ENCODE peak calls at places on chromosomes 6 and 20, in five cellular contexts. U is K562, M is psoas muscle, H is heart right ventricle, G is HepG2. N is an unnamed sample.

GRCh38 chr20:10077081-10077471 is 42.3 kb downstream of the ANKEF1 start:
- DNase-seq in U (peak), M (no peak), H (no peak), G (no peak), N (no peak)

GRCh38 chr20:48928832-48929725 is 7.6 kb downstream of the ARFGEF2 start:
- DNase-seq in U (no peak), M (no peak), H (no peak), G (no peak), N (peak)

GRCh38 chr6:29631209-29631810 is 1.7 kb downstream of the GABBR1 start:
- DNase-seq in U (peak), M (no peak), H (no peak), G (no peak), N (peak)

GRCh38 chr20:53738945-53739798 is 145.5 kb upstream of the ZNF217 start:
- DNase-seq in U (peak), M (no peak), H (no peak), G (no peak), N (no peak)

GRCh38 chr20:44204156-44204831 is 6.3 kb downstream of the OSER1 start:
- DNase-seq in U (peak), M (no peak), H (no peak), G (no peak), N (no peak)

GRCh38 chr6:170087946-170088348 is 202.9 kb downstream of the DLL1 start:
- DNase-seq in U (no peak), M (no peak), H (no peak), G (no peak), N (no peak)

GRCh38 chr6:135128268-135128914 is 52.7 kb upstream of the MYB start:
- DNase-seq in U (no peak), M (no peak), H (no peak), G (no peak), N (no peak)

GRCh38 chr6:123393333-123393732 is 243.4 kb downstream of the TRDN start:
- DNase-seq in U (peak), M (no peak), H (no peak), G (peak), N (peak)

GRCh38 chr6:156780962-156781705 is 4.0 kb downstream of the ARID1B start:
- DNase-seq in U (no peak), M (no peak), H (no peak), G (no peak), N (no peak)

GRCh38 chr20:62737971-62738881 is 29.6 kb downstream of the NTSR1 start:
- DNase-seq in U (no peak), M (no peak), H (no peak), G (no peak), N (no peak)

GRCh38 chr20:62740286-62741141 is 31.9 kb downstream of the NTSR1 start:
- DNase-seq in U (peak), M (no peak), H (peak), G (peak), N (no peak)

GRCh38 chr20:62739067-62739466 is 30.4 kb downstream of the NTSR1 start:
- DNase-seq in U (no peak), M (no peak), H (no peak), G (no peak), N (no peak)

GRCh38 chr20:62741191-62741676 is 32.6 kb downstream of the NTSR1 start:
- DNase-seq in U (no peak), M (no peak), H (peak), G (no peak), N (peak)

DNA sequence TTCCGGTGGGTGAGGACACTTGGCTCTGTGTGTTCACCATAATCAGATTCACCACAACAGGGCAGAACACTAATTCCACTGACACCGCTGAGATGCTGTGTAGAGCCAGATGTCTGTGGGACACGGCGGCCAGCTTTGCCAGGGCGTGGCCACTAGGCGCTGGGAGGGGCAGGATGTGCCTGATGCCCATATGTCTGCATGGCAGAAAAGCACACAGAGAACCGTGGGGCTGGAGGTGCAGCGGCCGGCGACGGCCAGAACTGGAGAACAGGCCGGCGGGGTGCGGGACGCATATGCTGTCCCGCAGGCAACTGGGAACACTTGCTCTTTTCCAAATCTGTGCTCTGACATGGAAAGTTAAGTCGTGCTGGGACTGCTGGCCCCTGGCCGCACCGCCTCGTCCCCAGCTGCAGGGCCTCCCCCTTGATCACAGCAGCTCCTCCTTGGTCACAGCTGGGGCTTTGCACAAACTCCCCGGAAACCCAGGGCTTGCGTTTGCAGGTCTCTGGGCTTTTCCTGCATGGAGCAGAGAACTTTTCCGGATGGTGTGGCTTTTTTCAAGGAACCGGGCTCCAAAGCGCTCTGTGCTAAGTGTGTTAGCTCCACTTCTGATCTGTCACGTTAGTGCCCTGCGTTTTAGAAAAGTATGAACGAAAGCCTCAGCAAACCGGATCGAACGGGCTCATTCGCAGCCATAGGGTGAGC is 31.1 kb downstream of the NTSR1 start:
- DNase-seq in U (no peak), M (no peak), H (peak), G (no peak), N (no peak)
- TF ChIP-seq CTCF in U (no peak), M (no peak), H (no peak), G (no peak), N (no peak)

GRCh38 chr6:132289761-132290160 is 111.5 kb downstream of the MOXD1 start:
- DNase-seq in U (no peak), M (no peak), H (no peak), G (no peak), N (no peak)
- H3K4me3 ChIP-seq in U (no peak), M (no peak), H (no peak), G (no peak), N (no peak)

DNA sequence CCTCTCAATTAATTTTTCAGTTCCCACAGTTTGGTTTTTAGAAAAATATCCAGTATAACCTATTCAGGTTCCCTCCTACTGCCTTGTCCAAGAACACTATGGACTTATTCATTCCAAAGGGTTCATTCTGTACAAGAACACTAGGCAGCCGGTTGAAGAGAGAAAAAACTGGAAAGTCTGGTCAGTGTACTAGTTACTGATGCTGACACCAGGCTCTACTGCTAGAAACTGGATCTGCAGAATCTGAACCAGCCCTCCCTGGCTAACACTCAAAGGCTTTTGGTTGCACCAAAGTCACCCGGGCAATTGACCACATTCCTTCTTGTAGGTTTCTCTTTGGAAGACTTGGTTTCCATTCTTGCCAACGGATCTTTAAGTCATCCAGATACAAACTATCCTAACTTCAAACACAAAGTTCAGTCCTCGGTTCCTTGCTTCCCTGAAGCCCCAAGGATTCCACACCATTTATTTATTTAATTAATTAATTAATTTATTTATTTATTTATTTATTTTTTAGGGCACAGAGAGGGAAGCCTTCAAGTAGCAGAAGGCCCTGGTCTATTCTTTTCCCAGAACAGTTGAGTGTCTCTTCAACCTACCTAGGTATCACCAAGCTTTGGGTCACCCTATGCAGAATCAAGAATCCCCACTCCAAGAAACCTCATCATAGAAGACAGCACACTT is 268.1 kb downstream of the ADGB start:
- DNase-seq in U (no peak), M (no peak), H (no peak), G (no peak), N (no peak)
- TF ChIP-seq CTCF in U (no peak), M (no peak), H (no peak), G (no peak), N (no peak)

DNA sequence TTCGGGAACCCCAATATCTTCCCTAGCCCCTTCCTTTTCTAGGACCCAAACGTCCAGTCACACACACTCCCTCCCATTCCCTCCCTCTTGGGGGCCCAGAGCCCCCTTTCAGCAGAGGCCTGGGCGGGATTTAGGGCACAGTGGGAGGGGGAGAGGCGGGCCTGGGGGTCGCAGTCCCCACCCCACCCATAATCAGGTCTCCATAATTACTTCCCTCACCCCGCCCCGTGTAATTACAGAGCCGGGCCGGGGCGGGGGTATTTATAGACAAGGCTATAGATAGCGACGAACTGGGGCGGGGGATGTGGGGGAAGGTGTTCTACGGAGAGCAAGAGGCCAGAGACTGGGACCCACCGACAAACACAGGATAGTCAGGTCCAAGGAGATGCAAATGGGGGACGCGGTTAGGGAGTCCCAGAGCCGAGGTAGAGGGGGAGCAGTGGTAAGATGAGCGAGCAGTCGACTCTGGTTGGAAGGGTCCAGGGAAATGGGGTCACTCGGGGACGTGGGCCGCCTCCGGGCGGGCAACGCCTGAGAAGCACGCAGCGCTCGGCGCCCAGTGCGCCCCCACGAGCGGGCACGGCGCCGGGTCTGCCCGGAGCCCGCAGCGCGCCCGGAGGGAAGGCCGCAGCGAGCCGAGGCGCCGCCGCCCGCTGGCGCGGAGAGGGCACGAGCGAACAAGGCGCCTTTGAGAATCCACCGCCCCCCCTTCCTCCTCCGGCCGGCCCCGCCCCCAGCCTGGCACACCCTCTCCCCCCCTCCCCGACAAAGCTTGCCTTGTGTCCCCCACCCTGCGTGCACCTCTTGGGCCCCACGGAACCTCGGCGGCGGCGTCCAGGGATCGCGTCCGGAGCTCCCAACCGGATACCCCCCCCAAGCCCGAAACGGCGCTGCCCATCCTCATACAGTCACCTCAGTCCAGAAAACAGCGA is 670 bp upstream of the COL11A2 start:
- DNase-seq in U (no peak), M (peak), H (peak), G (no peak), N (peak)
- H3K4me3 ChIP-seq in U (no peak), M (peak), H (peak), G (no peak), N (peak)

DNA sequence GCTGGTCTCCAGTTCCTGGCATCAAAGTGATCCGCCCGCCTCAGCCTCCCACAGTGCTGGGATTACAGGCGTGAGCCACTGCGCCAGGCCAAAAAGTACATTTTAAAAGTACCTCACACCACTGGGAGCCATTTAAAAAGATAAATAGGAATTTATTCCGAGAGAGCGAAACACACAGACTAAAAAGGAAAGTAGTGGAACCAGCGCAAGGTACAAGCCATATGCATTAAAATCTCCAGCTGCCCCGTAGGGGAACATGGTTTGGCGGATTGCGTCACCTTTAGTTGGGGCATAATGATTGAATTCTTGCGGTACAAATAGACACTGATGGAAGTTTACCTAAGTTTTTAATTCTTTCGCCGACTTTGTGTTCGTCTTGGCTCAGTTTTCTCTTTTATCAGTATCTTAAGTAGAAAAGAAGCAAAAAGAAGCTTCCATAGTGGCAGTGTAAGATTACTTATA is 1.3 kb downstream of the RAD21L1 start:
- DNase-seq in U (no peak), M (no peak), H (no peak), G (no peak), N (no peak)
- TF ChIP-seq CTCF in U (peak), M (no peak), H (no peak), G (no peak), N (no peak)

GRCh38 chr6:161889324-161889723 is 615.5 kb upstream of the AGPAT4 start:
- DNase-seq in U (no peak), M (no peak), H (no peak), G (no peak), N (no peak)

GRCh38 chr6:161890133-161890833 is 616.4 kb upstream of the AGPAT4 start:
- DNase-seq in U (no peak), M (no peak), H (no peak), G (no peak), N (peak)

GRCh38 chr6:161891542-161891941 is 617.7 kb upstream of the AGPAT4 start:
- DNase-seq in U (no peak), M (no peak), H (no peak), G (no peak), N (no peak)

GRCh38 chr6:161894436-161894835 is 620.6 kb upstream of the AGPAT4 start:
- DNase-seq in U (no peak), M (no peak), H (no peak), G (no peak), N (no peak)

DNA sequence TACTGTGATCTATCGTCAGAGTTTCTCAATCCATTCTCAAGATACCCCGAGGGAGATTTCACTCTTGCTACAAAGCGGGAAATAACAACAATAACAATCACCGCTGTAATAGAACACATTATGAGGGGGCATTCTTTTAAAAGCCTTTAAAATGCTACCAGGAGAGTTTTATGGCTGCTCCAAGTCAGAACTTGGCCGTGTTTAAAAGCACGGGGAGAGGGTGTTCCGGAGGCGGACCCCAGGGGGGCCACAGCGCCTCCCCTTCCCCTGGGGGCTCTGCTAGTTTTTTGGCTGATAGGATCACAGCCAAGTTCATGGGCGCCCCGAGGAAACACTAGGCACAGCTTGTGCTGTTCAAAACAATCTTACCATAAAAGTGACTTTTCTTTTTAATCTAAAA is 617.1 kb upstream of the AGPAT4 start:
- DNase-seq in U (no peak), M (no peak), H (no peak), G (no peak), N (no peak)
- H3K4me3 ChIP-seq in U (no peak), M (no peak), H (no peak), G (no peak), N (no peak)

GRCh38 chr20:33443006-33443511 is 504 bp downstream of the SNTA1 start:
- DNase-seq in U (peak), M (peak), H (peak), G (no peak), N (peak)

GRCh38 chr20:33442136-33443005 is 1.2 kb downstream of the SNTA1 start:
- DNase-seq in U (peak), M (no peak), H (no peak), G (no peak), N (no peak)

GRCh38 chr20:33443512-33444239 is at the start of gene SNTA1:
- DNase-seq in U (peak), M (peak), H (peak), G (peak), N (peak)

GRCh38 chr20:33445881-33446615 is 2.5 kb upstream of the SNTA1 start:
- DNase-seq in U (no peak), M (no peak), H (no peak), G (no peak), N (no peak)

GRCh38 chr20:33444797-33445560 is 1.4 kb upstream of the SNTA1 start:
- DNase-seq in U (peak), M (peak), H (peak), G (peak), N (peak)
- TF ChIP-seq CTCF in U (peak), M (peak), H (peak), G (peak), N (no peak)

GRCh38 chr20:32975698-32976674 is 28.2 kb downstream of the SUN5 start:
- DNase-seq in U (no peak), M (no peak), H (peak), G (peak), N (no peak)

GRCh38 chr20:32979201-32979998 is 24.8 kb downstream of the SUN5 start:
- DNase-seq in U (no peak), M (no peak), H (no peak), G (no peak), N (no peak)

GRCh38 chr20:32977281-32978008 is 26.8 kb downstream of the SUN5 start:
- DNase-seq in U (no peak), M (no peak), H (no peak), G (no peak), N (no peak)

GRCh38 chr20:32978009-32978335 is 26.3 kb downstream of the SUN5 start:
- DNase-seq in U (no peak), M (no peak), H (no peak), G (no peak), N (no peak)

GRCh38 chr20:32976746-32977145 is 27.5 kb downstream of the SUN5 start:
- DNase-seq in U (no peak), M (no peak), H (no peak), G (no peak), N (no peak)
- H3K4me3 ChIP-seq in U (no peak), M (no peak), H (no peak), G (no peak), N (no peak)

DNA sequence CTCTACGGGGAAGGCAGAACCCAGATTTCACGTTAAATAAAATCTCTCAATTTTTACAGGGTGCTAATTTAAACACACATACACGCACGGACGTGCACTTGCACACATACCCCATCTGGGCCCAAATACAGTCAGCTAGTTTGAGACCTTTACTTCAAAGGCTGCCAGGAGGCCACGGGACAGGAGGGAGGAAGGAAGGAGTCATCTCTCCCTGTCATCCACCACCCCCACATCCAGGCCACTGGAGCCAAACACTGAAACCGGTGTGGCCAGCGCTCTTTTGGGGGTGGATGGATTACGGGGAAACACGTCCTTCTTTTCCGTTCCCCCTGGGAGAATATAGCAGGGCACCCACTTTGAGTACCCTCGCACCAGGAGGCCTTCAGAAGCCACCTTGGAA is 60.1 kb downstream of the ZNF831 start:
- DNase-seq in U (no peak), M (no peak), H (no peak), G (no peak), N (no peak)
- TF ChIP-seq CTCF in U (no peak), M (no peak), H (no peak), G (no peak), N (no peak)

GRCh38 chr20:1945660-1946059 is 48.2 kb downstream of the PDYN start:
- DNase-seq in U (no peak), M (no peak), H (no peak), G (no peak), N (no peak)

GRCh38 chr20:1947535-1947846 is 46.4 kb downstream of the PDYN start:
- DNase-seq in U (no peak), M (no peak), H (no peak), G (no peak), N (no peak)

GRCh38 chr20:1945134-1945618 is 48.7 kb downstream of the PDYN start:
- DNase-seq in U (no peak), M (peak), H (peak), G (no peak), N (no peak)

GRCh38 chr20:1946762-1947534 is 46.9 kb downstream of the PDYN start:
- DNase-seq in U (no peak), M (peak), H (peak), G (peak), N (peak)

GRCh38 chr20:1946442-1946761 is 47.5 kb downstream of the PDYN start:
- DNase-seq in U (no peak), M (no peak), H (no peak), G (no peak), N (no peak)
- H3K4me3 ChIP-seq in U (no peak), M (peak), H (no peak), G (no peak), N (peak)